ENCODE peak calls at places on chromosomes 1 and 21, in nine cellular contexts. B is stimulated activated effector memory CD8-positive, alpha-beta T cell treated with anti-CD3 and anti-CD28 coated beads, Interleukin-12 subunit alpha, Interleukin-12 subunit beta, amount 100 ng/mL, for 72 hours; U is NCI-H69; L is activated T-helper 1 cell treated with anti-CD3 and anti-CD28 coated beads, Interleukin-12 subunit alpha, Interleukin-12 subunit beta, Interleukin-2, Interleukin-4 antibody, amounts not matched to agents 30 ng/mL and 10 ng/mL and 1 ng/mL, durations not matched to agents 14 hours and 24 hours and 36 hours; J is psoas muscle; G is HuH-7; P is epithelial cell of esophagus; R is activated B cell treated with CpG ODN at 0.5 μM for 24 hours; X is nephron progenitor cell. D is an unnamed sample.

GRCh38 chr1:202225131-202225530 is 31.5 kb downstream of the LGR6 start:
- DNase-seq in U (peak; percentile 81), B (no peak), P (no peak), G (no peak), J (no peak), X (no peak), L (no peak), R (no peak), D (no peak)

GRCh38 chr1:63773815-63774616 is at the start of gene ROR1:
- DNase-seq in J (peak; percentile 93), X (peak; percentile 90), U (peak; percentile 90), G (peak; percentile 92), P (peak; percentile 81), L (peak; percentile 43), R (peak; percentile 53), B (no peak), D (peak; percentile 95)

GRCh38 chr21:39313042-39313456 is 383 bp downstream of the BRWD1 start:
- DNase-seq in X (peak; percentile 47), B (no peak), U (no peak), R (no peak), G (peak; percentile 26), L (no peak), J (no peak), P (no peak), D (no peak)

GRCh38 chr1:5570931-5571330 is 421.3 kb downstream of the NPHP4 start:
- DNase-seq in G (no peak), L (no peak), U (no peak), X (no peak), R (no peak), P (peak; percentile 11), J (no peak), B (no peak), D (no peak)

GRCh38 chr21:35352066-35352770 is 303.1 kb upstream of the RUNX1 start:
- DNase-seq in B (no peak), P (peak; percentile 82), R (no peak), G (no peak), U (no peak), J (no peak), L (no peak), X (no peak), D (no peak)

GRCh38 chr1:171817511-171818265 is 23.6 kb upstream of the DNM3 start:
- DNase-seq in G (no peak), R (no peak), X (no peak), L (peak; percentile 31), B (no peak), U (peak; percentile 45), J (no peak), P (peak; percentile 95), D (no peak)

GRCh38 chr1:89942825-89943658 is 51.9 kb upstream of the ZNF326 start:
- DNase-seq in G (peak; percentile 36), X (no peak), B (no peak), L (no peak), P (peak; percentile 93), J (no peak), U (no peak), R (no peak), D (no peak)

GRCh38 chr1:57736940-57737339 is 313.1 kb upstream of the DAB1 start:
- DNase-seq in J (no peak), R (no peak), G (no peak), L (no peak), X (no peak), B (no peak), P (no peak), U (no peak), D (no peak)